ENCODE peak calls at places on chromosome 15, in four cellular contexts. K, M, H and G are unnamed samples.

GRCh38 chr15:25846377-25846776 is 16.8 kb downstream of the ATP10A start:
- DNase-seq in H (no peak), M (no peak), K (no peak), G (no peak)

GRCh38 chr15:82539690-82540054 is 585 bp downstream of the RPS17 start:
- DNase-seq in M (no peak), K (no peak), H (peak), G (no peak)

GRCh38 chr15:49279481-49280186 is 109.6 kb downstream of the GALK2 start:
- DNase-seq in K (no peak), H (no peak), M (no peak), G (no peak)

GRCh38 chr15:45630958-45631691 is 3.7 kb upstream of the SQOR start:
- DNase-seq in M (peak), H (no peak), K (no peak), G (no peak)

GRCh38 chr15:55031732-55032131 is 165.0 kb downstream of the RSL24D1 start:
- DNase-seq in K (no peak), M (no peak), H (no peak), G (no peak)

GRCh38 chr15:99305761-99306505 is 54.7 kb downstream of the LRRC28 start:
- DNase-seq in H (no peak), M (peak), K (no peak), G (no peak)

GRCh38 chr15:38005949-38006800 is 71.7 kb downstream of the TMCO5A start:
- DNase-seq in K (no peak), H (no peak), M (peak), G (no peak)

GRCh38 chr15:58396181-58396580 is 35.6 kb upstream of the LIPC start:
- DNase-seq in M (peak), K (no peak), H (no peak), G (no peak)

GRCh38 chr15:34795267-34796081 is at the start of gene ACTC1:
- DNase-seq in K (no peak), H (peak), M (peak), G (peak)

GRCh38 chr15:62509395-62509973 is 344.4 kb upstream of the C2CD4B start:
- DNase-seq in M (no peak), H (no peak), K (no peak), G (no peak)

GRCh38 chr15:80157215-80157614 is 4.4 kb downstream of the FAH start:
- DNase-seq in H (no peak), M (no peak), K (no peak), G (no peak)

GRCh38 chr15:39846108-39846507 is 63.5 kb upstream of the FSIP1 start:
- DNase-seq in H (no peak), K (no peak), M (peak), G (no peak)

GRCh38 chr15:56918907-56919707 is 663 bp downstream of the TCF12 start:
- DNase-seq in K (no peak), M (peak), H (peak), G (peak)

GRCh38 chr15:96340611-96341464 is 10.3 kb downstream of the NR2F2 start:
- DNase-seq in H (no peak), K (no peak), M (peak), G (peak)

GRCh38 chr15:101495334-101496197 is 6.1 kb upstream of the PCSK6 start:
- DNase-seq in H (no peak), K (no peak), M (no peak), G (no peak)

GRCh38 chr15:78129098-78130011 is 1.9 kb downstream of the CIB2 start:
- DNase-seq in H (no peak), K (no peak), M (no peak), G (no peak)

GRCh38 chr15:26974120-26974780 is 3.3 kb downstream of the GABRG3 start:
- DNase-seq in H (peak), K (no peak), M (peak), G (peak)

GRCh38 chr15:39828374-39828931 is 45.8 kb upstream of the FSIP1 start:
- DNase-seq in M (peak), H (no peak), K (no peak), G (no peak)

GRCh38 chr15:74235962-74236361 is at the start of gene CCDC33:
- DNase-seq in H (no peak), M (no peak), K (peak), G (no peak)

GRCh38 chr15:31311735-31312134 is 14.9 kb upstream of the KLF13 start:
- DNase-seq in K (no peak), M (no peak), H (no peak), G (no peak)

DNA sequence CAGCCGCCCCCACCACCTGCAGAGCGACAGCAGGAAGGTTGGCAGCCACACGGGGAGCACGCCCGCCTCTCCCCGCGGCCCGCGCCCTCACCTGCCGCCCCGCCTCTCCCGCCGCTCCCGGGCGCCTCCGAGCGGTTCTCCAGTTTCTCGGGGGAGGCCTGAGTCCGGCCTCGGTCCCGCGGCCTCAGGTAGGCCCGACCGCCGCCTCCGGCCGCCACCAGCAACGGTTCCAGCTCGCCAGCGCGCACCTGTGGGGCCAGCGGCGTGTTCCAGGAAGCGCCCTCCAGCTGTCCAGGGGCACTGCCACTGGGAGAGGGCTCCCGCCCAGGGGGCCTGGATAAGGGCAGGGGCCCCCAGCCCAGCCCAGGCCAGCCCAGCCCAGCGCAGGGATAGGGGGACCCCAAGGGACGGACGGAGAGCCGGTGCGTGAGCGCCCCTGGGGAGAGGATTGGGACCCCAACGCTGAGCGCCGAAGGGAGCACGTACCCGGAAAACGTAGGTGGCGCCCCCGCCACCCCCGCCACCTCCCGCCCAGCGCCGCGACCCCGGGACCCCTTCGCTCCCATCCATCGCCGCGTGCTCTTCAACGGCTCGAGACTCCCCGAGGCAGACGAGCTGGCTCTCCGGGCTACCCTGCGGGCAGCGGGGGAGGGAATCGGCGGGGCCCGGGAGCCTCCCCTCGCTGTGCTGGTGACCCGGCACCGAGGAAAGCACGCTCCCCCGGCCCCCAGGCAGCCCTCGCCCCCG is 2.1 kb downstream of the LTK start:
- DNase-seq in K (no peak), H (no peak), M (no peak), G (no peak)
- TF ChIP-seq POLR2A in K (no peak), H (no peak), M (no peak), G (no peak)

DNA sequence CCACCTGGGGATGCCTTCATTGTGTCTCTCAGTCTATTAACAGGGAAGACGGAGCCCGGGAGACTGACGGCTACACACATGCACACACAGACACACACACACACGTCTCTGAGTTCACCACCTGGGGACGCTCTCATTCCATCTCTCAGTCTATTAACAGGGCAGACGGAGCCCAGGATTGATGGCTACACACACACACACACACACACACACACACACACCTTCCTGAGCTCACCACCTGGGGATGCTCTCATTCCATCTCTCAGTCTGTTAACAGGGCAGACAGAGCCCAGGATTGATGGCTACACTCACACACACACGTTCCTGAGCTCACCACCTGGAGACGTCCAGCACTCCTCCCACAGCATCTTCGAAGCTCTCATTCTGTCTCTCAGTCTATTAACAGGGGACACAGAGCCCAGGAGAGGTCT is 143.9 kb downstream of the OR4M2 start:
- DNase-seq in H (peak), M (no peak), K (no peak), G (peak)
- TF ChIP-seq ELK1 in H (no peak), M (no peak), K (no peak), G (no peak)

DNA sequence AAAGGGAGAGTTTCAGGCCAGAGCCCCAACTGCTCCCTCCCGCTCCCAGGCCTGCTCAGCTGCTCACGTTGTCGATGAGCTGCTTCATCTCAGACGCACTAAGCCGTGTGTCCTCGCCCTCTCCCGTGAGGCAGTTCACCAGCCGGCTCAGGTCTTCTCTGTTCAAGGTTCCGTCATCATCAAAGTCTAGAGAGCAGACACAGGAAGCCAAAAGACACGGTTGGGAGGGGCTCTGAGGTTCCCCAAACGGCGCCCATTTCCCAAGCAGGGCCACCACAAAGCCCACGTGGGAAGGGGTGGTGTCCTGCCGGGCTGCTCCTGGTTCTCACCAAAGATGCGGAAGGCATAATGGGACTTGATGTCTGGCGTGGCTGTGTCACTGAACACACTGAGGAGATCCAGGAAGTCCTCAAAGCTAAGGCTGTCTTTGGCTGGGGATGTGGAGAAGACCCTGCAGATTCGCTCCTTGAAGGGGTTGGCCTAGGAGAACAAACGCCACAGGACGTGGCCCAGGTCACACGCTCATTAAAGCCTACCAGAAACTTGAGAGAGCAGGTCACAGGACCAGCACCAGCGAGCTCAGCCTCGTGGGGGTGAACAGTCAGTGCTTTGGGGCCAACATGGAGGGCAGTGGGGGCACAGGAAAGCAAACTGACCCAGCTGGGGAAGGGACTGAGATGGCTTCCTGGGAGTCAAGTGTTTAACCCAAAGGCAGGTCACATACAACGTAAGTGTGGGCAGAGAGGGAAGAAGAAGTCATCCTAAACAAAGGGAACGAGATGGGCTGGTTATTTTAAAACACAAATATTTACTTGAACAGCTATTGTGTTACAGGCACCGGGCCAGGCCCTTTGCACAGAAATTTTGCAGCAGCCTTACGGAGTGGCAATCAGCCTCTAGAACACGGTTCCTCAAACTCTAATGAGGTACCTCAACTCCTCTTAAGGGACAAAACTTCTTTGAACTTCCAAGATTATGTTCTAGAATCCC is 2.4 kb downstream of the CIB1 start:
- DNase-seq in M (no peak), K (peak), H (no peak), G (no peak)
- TF ChIP-seq POLR2A in M (no peak), K (peak), H (no peak), G (no peak)

GRCh38 chr15:75695206-75695605 is 17.4 kb downstream of the CSPG4 start:
- DNase-seq in K (no peak), H (no peak), M (no peak), G (no peak)
- TF ChIP-seq ELK1 in K (no peak), H (no peak), M (no peak), G (no peak)

GRCh38 chr15:69074011-69074842 is 59.7 kb downstream of the NOX5 start:
- DNase-seq in K (no peak), H (peak), M (peak), G (peak)
- TF ChIP-seq POLR2A in K (no peak), H (no peak), M (no peak), G (peak)